ENCODE peak calls at places on chromosomes 7 and 10, in seven cellular contexts. N is body of pancreas, D is IMR-90, W is HCT116, Q is prostate gland, R is hepatocyte, B is mammary epithelial cell. M is an unnamed sample.

GRCh38 chr10:11548763-11549089 is 62.7 kb downstream of the USP6NL start:
- DNase-seq in R (no peak), Q (no peak), B (no peak), N (no peak), W (no peak), D (no peak), M (no peak)

GRCh38 chr7:16847381-16847860 is 34.4 kb downstream of the AGR3 start:
- DNase-seq in B (peak), N (peak), R (peak), Q (peak), W (no peak), D (peak), M (peak)

GRCh38 chr10:77641788-77642397 is 4.3 kb upstream of the KCNMA1 start:
- DNase-seq in B (peak), W (peak), R (peak), D (peak), N (peak), Q (peak), M (peak)

GRCh38 chr7:2621948-2622640 is 9.7 kb upstream of the TTYH3 start:
- DNase-seq in R (peak), B (no peak), Q (no peak), D (no peak), N (no peak), W (no peak), M (peak)

GRCh38 chr10:33163941-33164824 is 170.3 kb downstream of the NRP1 start:
- DNase-seq in N (no peak), W (no peak), B (no peak), R (no peak), D (no peak), Q (no peak), M (no peak)

GRCh38 chr10:1577945-1578344 is 159.4 kb downstream of the ADARB2 start:
- DNase-seq in D (no peak), W (no peak), Q (no peak), N (no peak), B (no peak), R (no peak), M (peak)

GRCh38 chr7:130486114-130486962 is 5.5 kb upstream of the MEST start:
- DNase-seq in B (no peak), R (peak), W (peak), Q (peak), D (no peak), N (peak), M (peak)

GRCh38 chr7:156480671-156481070 is 159.9 kb upstream of the RNF32 start:
- DNase-seq in D (no peak), W (no peak), R (no peak), Q (peak), N (no peak), B (no peak), M (no peak)

GRCh38 chr10:13163859-13164258 is 2.5 kb downstream of the MCM10 start:
- DNase-seq in B (no peak), D (no peak), R (no peak), N (no peak), Q (no peak), W (no peak), M (no peak)

GRCh38 chr7:137920637-137921473 is 74.1 kb upstream of the DGKI start:
- DNase-seq in R (no peak), N (no peak), W (no peak), D (peak), Q (no peak), B (no peak), M (no peak)

GRCh38 chr7:43461349-43462024 is 121.4 kb upstream of the STK17A start:
- DNase-seq in W (no peak), N (no peak), B (no peak), Q (no peak), R (no peak), D (no peak), M (no peak)

GRCh38 chr7:113071465-113071864 is 15.2 kb downstream of the GPR85 start:
- DNase-seq in R (no peak), N (no peak), W (no peak), D (peak), Q (no peak), B (peak), M (no peak)

GRCh38 chr7:2710901-2711551 is 23.0 kb downstream of the AMZ1 start:
- DNase-seq in B (no peak), Q (no peak), W (no peak), D (peak), R (no peak), N (no peak), M (peak)

GRCh38 chr7:130700760-130701159 is 14.4 kb upstream of the TSGA13 start:
- DNase-seq in Q (no peak), B (no peak), N (no peak), W (no peak), R (no peak), D (no peak), M (no peak)

GRCh38 chr7:29480456-29480855 is 83.2 kb upstream of the PRR15 start:
- DNase-seq in Q (peak), W (no peak), N (peak), R (peak), D (no peak), B (no peak), M (no peak)

GRCh38 chr7:29482056-29482455 is 81.6 kb upstream of the PRR15 start:
- DNase-seq in B (no peak), N (no peak), D (no peak), R (no peak), W (no peak), Q (no peak), M (no peak)

GRCh38 chr7:29479606-29480200 is 83.9 kb upstream of the PRR15 start:
- DNase-seq in N (no peak), Q (no peak), D (no peak), W (no peak), B (no peak), R (no peak), M (no peak)

GRCh38 chr7:29483219-29484104 is 80.2 kb upstream of the PRR15 start:
- DNase-seq in N (no peak), W (no peak), D (no peak), B (no peak), Q (no peak), R (no peak), M (no peak)

DNA sequence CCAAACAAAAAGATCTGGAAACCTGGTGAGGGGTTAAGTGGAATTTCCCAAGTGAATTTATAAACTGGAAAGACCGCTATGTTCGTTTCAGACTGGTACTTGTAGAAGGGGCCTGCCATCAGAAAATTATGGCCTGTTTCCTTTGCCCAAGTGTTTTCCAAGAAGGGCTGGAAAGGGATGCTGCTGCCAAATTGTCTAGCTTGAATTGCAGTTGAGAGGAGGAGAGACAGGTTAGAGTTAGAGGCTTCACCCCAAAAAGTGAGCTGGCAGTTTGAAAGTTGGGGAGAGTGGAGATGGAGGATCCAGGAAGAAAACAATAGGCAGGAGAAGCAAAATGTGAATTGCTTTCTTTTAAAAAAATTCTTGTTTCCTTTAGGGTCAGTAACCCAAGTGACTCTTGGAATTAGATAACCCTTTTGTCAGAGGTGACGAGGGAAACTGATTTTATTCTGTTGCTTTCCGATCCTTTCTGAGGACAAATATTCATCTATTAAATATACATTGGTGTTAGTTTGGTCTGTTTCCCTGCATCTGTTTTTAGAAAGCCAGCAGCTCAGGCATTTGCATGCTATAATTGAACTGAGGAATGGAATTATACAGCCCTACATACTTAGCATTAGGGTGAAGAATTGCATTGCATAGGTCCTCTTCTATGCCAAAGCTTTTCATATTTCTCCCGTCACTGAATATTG is 82.6 kb upstream of the PRR15 start:
- DNase-seq in R (no peak), Q (no peak), D (no peak), W (no peak), N (no peak), B (no peak), M (no peak)
- H3K4me3 ChIP-seq in R (no peak), Q (no peak), D (no peak), W (no peak), N (no peak), B (no peak), M (no peak)

GRCh38 chr10:103244663-103245271 is 920 bp upstream of the RPEL1 start:
- DNase-seq in W (peak), N (peak), B (peak), Q (peak), R (peak), D (peak), M (peak)

GRCh38 chr10:103241262-103242011 is 4.2 kb upstream of the RPEL1 start:
- DNase-seq in R (peak), D (peak), B (peak), W (peak), N (peak), Q (peak), M (peak)

GRCh38 chr10:103246328-103246727 is 641 bp downstream of the RPEL1 start:
- DNase-seq in N (no peak), D (no peak), B (no peak), W (no peak), Q (no peak), R (no peak), M (no peak)
- TF ChIP-seq CTCF in N (no peak), D (no peak), B (peak), W (peak), Q (no peak), R (no peak), M (no peak)

GRCh38 chr10:71623098-71623985 is 96.2 kb downstream of the C10orf105 start:
- DNase-seq in R (peak), N (no peak), D (peak), Q (no peak), B (no peak), W (no peak), M (peak)

GRCh38 chr10:71621263-71621751 is 98.3 kb downstream of the C10orf105 start:
- DNase-seq in Q (no peak), N (no peak), W (no peak), R (no peak), B (no peak), D (no peak), M (no peak)

GRCh38 chr10:71622656-71623055 is 96.9 kb downstream of the C10orf105 start:
- DNase-seq in B (no peak), R (no peak), W (no peak), N (no peak), Q (no peak), D (no peak), M (no peak)

GRCh38 chr10:71620642-71621041 is 98.9 kb downstream of the C10orf105 start:
- DNase-seq in B (no peak), W (no peak), Q (no peak), R (no peak), N (no peak), D (no peak), M (no peak)

DNA sequence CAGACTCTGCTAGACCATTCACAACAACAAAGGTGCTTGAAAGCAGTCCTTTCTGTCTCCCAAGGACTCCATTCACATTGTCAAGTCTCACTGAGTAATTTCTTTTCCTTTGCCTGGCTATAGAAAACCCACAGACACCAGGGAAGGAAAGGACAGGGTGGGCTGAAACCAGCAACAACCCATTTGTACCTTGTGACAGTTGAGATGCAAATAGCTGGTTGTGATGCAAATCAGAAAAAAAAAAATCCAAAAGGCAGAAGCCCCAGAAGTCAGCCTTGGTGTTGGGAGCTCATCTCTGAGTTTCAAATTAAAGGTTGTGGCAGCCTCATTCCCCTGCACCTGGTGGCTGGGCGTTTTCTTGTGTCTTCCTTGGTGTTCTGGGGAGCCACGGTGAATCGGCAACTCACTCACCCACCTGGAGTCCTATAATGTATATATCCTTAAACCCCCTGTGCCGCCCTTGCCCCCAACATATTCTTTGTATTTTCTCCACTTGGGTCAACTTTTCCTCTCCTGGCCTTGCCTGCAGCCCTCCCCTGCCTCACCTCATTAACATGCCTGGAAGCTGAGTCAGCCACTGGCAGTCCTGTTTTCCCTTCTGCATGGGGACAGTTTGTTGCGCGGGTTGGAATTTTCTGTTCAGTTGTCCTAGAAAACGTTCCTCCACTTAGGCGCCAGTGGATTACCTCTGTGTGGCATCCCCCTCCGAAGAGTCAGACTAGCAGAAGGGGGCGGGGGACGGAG is 97.6 kb downstream of the C10orf105 start:
- DNase-seq in Q (no peak), N (peak), R (peak), W (peak), D (peak), B (peak), M (peak)
- H3K4me3 ChIP-seq in Q (no peak), N (no peak), R (no peak), W (peak), D (no peak), B (no peak), M (no peak)

GRCh38 chr7:41170466-41170865 is 532.4 kb downstream of the INHBA start:
- DNase-seq in B (no peak), D (peak), R (no peak), W (no peak), Q (no peak), N (no peak), M (no peak)

GRCh38 chr7:41175435-41175834 is 527.5 kb downstream of the INHBA start:
- DNase-seq in D (no peak), W (no peak), B (no peak), R (no peak), Q (no peak), N (no peak), M (no peak)
- TF ChIP-seq CTCF in D (no peak), W (no peak), B (no peak), R (no peak), Q (no peak), N (no peak), M (no peak)

GRCh38 chr7:45920543-45921380 is at the start of gene IGFBP3:
- DNase-seq in Q (peak), B (peak), D (peak), W (no peak), N (peak), R (peak), M (no peak)
- H3K4me3 ChIP-seq in Q (peak), B (peak), D (peak), W (peak), N (no peak), R (peak), M (peak)

DNA sequence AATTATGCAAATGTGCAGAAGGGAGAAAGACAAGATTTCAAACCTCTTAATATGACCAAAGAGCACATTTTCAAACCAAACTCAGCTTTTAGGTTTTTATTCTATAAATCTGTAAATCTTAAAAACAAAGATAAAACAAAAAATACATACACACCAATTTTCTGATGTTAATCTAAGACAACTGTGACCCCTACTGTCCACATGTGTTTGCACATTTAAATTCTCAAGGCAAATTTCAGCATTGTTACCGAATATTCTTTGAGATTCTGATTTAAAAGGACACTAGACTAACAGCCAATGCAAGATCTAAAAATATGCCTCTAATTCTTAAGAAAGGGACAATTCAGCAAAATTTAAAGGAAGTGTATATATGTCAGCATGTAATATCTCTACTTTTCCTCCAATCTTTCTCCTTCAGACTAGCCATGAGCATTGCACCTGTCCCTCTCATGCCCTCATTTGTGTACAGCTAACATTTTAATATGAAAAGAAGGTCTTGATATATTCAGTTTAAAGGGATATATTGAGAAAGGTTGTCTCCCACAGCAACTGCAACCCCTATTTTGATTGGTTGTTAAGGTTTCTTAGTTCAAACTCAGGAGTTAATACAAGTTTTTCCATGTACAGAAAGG is 417.9 kb downstream of the IPMK start:
- DNase-seq in Q (no peak), N (no peak), B (peak), R (peak), W (no peak), D (peak), M (no peak)
- TF ChIP-seq CTCF in Q (peak), N (no peak), B (peak), R (peak), W (no peak), D (peak), M (peak)

M was measured in Caco-2.